ENCODE peak calls at places on chromosomes 11 and 22, in eight cellular contexts. N, O, G, V, K, S, W and P are unnamed samples.

GRCh38 chr11:56624661-56625110 is 10.0 kb upstream of the OR5M1 start:
- DNase-seq in N (no peak), O (peak), G (no peak), V (no peak), K (no peak), S (no peak), W (peak), P (peak)

GRCh38 chr11:128532016-128532570 is 55.3 kb downstream of the ETS1 start:
- DNase-seq in N (no peak), O (no peak), G (peak), V (no peak), K (peak), S (no peak), W (no peak), P (no peak)

GRCh38 chr11:118064956-118065355 is 11.9 kb upstream of the TMPRSS4 start:
- DNase-seq in N (no peak), O (no peak), G (peak), V (no peak), K (no peak), S (peak), W (no peak), P (no peak)

GRCh38 chr11:74696932-74697687 is 34.1 kb downstream of the CHRDL2 start:
- DNase-seq in N (peak), O (no peak), G (peak), V (peak), K (peak), S (peak), W (peak), P (peak)

GRCh38 chr11:122869622-122870021 is 12.9 kb upstream of the JHY start:
- DNase-seq in N (no peak), O (no peak), G (no peak), V (no peak), K (no peak), S (no peak), W (no peak), P (no peak)

GRCh38 chr11:5004429-5005274 is 10.0 kb downstream of the OR51L1 start:
- DNase-seq in N (peak), O (peak), G (no peak), V (peak), K (peak), S (no peak), W (peak), P (peak)

GRCh38 chr11:70456921-70457532 is 58.7 kb downstream of the CTTN start:
- DNase-seq in N (no peak), O (no peak), G (no peak), V (no peak), K (no peak), S (no peak), W (no peak), P (peak)

GRCh38 chr22:30552719-30553118 is 6.2 kb upstream of the SEC14L6 start:
- DNase-seq in N (no peak), O (no peak), G (no peak), V (no peak), K (no peak), S (no peak), W (no peak), P (no peak)

GRCh38 chr11:101091781-101092180 is 37.8 kb downstream of the PGR start:
- DNase-seq in N (no peak), O (no peak), G (no peak), V (no peak), K (no peak), S (no peak), W (no peak), P (no peak)

GRCh38 chr11:818396-819128 is at the start of gene PNPLA2:
- DNase-seq in N (no peak), O (peak), G (no peak), V (no peak), K (peak), S (no peak), W (no peak), P (peak)

GRCh38 chr22:22951035-22951434 is 63.4 kb downstream of the IGLL5 start:
- DNase-seq in N (no peak), O (no peak), G (no peak), V (no peak), K (no peak), S (no peak), W (no peak), P (no peak)

GRCh38 chr11:66332371-66333219 is 3.6 kb downstream of the RIN1 start:
- DNase-seq in N (no peak), O (no peak), G (peak), V (no peak), K (peak), S (peak), W (no peak), P (no peak)

GRCh38 chr11:75627879-75628668 is 40.8 kb downstream of the MAP6 start:
- DNase-seq in N (no peak), O (no peak), G (no peak), V (no peak), K (no peak), S (no peak), W (no peak), P (peak)

GRCh38 chr11:84103096-84103495 is 816.9 kb upstream of the CCDC90B start:
- DNase-seq in N (no peak), O (no peak), G (no peak), V (no peak), K (no peak), S (no peak), W (no peak), P (no peak)

GRCh38 chr11:60831143-60831500 is 10.8 kb upstream of the CCDC86 start:
- DNase-seq in N (no peak), O (peak), G (peak), V (peak), K (peak), S (peak), W (peak), P (peak)

GRCh38 chr11:46210133-46210636 is 67.3 kb upstream of the CREB3L1 start:
- DNase-seq in N (no peak), O (peak), G (no peak), V (peak), K (no peak), S (no peak), W (peak), P (peak)

GRCh38 chr11:47715082-47715669 is at the start of gene AGBL2:
- DNase-seq in N (no peak), O (peak), G (peak), V (peak), K (peak), S (peak), W (peak), P (peak)

GRCh38 chr11:101914737-101915426 is at the start of gene CEP126:
- DNase-seq in N (peak), O (peak), G (peak), V (peak), K (peak), S (peak), W (peak), P (peak)

GRCh38 chr22:20756846-20757245 is 17.1 kb upstream of the SERPIND1 start:
- DNase-seq in N (no peak), O (no peak), G (no peak), V (no peak), K (no peak), S (no peak), W (no peak), P (no peak)

GRCh38 chr11:120547871-120548681 is 36.5 kb downstream of the GRIK4 start:
- DNase-seq in N (peak), O (peak), G (peak), V (peak), K (peak), S (peak), W (peak), P (peak)

GRCh38 chr11:103700605-103701004 is 335.8 kb upstream of the DDI1 start:
- DNase-seq in N (peak), O (no peak), G (no peak), V (peak), K (no peak), S (no peak), W (no peak), P (peak)

GRCh38 chr22:46857142-46857825 is 94.8 kb downstream of the TBC1D22A start:
- DNase-seq in N (no peak), O (no peak), G (no peak), V (no peak), K (no peak), S (no peak), W (no peak), P (no peak)

GRCh38 chr11:114077482-114078305 is 18.2 kb downstream of the ZBTB16 start:
- DNase-seq in N (no peak), O (no peak), G (no peak), V (no peak), K (no peak), S (peak), W (no peak), P (no peak)

GRCh38 chr11:46373787-46374740 is 7.4 kb upstream of the MDK start:
- DNase-seq in N (no peak), O (no peak), G (no peak), V (no peak), K (peak), S (no peak), W (no peak), P (no peak)

GRCh38 chr11:59221438-59221837 is 8.7 kb upstream of the MPEG1 start:
- DNase-seq in N (no peak), O (no peak), G (no peak), V (peak), K (no peak), S (no peak), W (no peak), P (peak)

GRCh38 chr11:107827041-107827440 is 31.5 kb downstream of the SLC35F2 start:
- DNase-seq in N (no peak), O (no peak), G (no peak), V (no peak), K (no peak), S (no peak), W (no peak), P (no peak)

GRCh38 chr11:121652982-121653381 is 200.2 kb upstream of the SORL1-AS1 start:
- DNase-seq in N (no peak), O (no peak), G (no peak), V (no peak), K (no peak), S (no peak), W (no peak), P (peak)

GRCh38 chr11:47550288-47551052 is 2.5 kb downstream of the CELF1 start:
- DNase-seq in N (no peak), O (no peak), G (no peak), V (no peak), K (no peak), S (no peak), W (no peak), P (no peak)

GRCh38 chr11:3046190-3046589 is 11.0 kb downstream of the CARS1 start:
- DNase-seq in N (no peak), O (no peak), G (no peak), V (no peak), K (no peak), S (no peak), W (no peak), P (peak)

GRCh38 chr11:64148917-64149617 is 16.8 kb downstream of the MACROD1 start:
- DNase-seq in N (no peak), O (no peak), G (no peak), V (no peak), K (no peak), S (no peak), W (no peak), P (no peak)
- TF ChIP-seq CTCF in N (no peak), O (peak), G (peak), V (no peak), K (no peak), S (no peak), W (peak), P (no peak)

GRCh38 chr22:36998620-36999351 is 20.5 kb downstream of the TST start:
- DNase-seq in N (no peak), O (no peak), G (no peak), V (no peak), K (no peak), S (no peak), W (no peak), P (peak)
- TF ChIP-seq CTCF in N (no peak), O (no peak), G (no peak), V (no peak), K (no peak), S (no peak), W (no peak), P (no peak)

GRCh38 chr11:89235121-89235520 is 57.4 kb downstream of the TYR start:
- DNase-seq in N (no peak), O (no peak), G (no peak), V (no peak), K (no peak), S (no peak), W (no peak), P (no peak)

GRCh38 chr11:89235976-89236375 is 58.3 kb downstream of the TYR start:
- DNase-seq in N (no peak), O (no peak), G (no peak), V (no peak), K (no peak), S (no peak), W (no peak), P (no peak)
- TF ChIP-seq CTCF in N (no peak), O (no peak), G (no peak), V (no peak), K (no peak), S (no peak), W (no peak), P (no peak)

GRCh38 chr11:34565417-34566208 is 52.0 kb upstream of the ELF5 start:
- DNase-seq in N (no peak), O (no peak), G (no peak), V (no peak), K (no peak), S (no peak), W (peak), P (peak)
- TF ChIP-seq CTCF in N (peak), O (peak), G (no peak), V (peak), K (no peak), S (no peak), W (peak), P (peak)

GRCh38 chr11:33735166-33735425 is 1.1 kb downstream of the CD59 start:
- DNase-seq in N (no peak), O (no peak), G (no peak), V (no peak), K (no peak), S (no peak), W (no peak), P (no peak)

GRCh38 chr11:33736148-33736809 is at the start of gene CD59:
- DNase-seq in N (peak), O (peak), G (peak), V (peak), K (peak), S (peak), W (peak), P (peak)

GRCh38 chr11:33734441-33735165 is 1.6 kb downstream of the CD59 start:
- DNase-seq in N (no peak), O (peak), G (no peak), V (no peak), K (no peak), S (no peak), W (no peak), P (peak)

GRCh38 chr11:33733978-33734377 is 2.2 kb downstream of the CD59 start:
- DNase-seq in N (no peak), O (no peak), G (no peak), V (no peak), K (no peak), S (no peak), W (no peak), P (peak)

DNA sequence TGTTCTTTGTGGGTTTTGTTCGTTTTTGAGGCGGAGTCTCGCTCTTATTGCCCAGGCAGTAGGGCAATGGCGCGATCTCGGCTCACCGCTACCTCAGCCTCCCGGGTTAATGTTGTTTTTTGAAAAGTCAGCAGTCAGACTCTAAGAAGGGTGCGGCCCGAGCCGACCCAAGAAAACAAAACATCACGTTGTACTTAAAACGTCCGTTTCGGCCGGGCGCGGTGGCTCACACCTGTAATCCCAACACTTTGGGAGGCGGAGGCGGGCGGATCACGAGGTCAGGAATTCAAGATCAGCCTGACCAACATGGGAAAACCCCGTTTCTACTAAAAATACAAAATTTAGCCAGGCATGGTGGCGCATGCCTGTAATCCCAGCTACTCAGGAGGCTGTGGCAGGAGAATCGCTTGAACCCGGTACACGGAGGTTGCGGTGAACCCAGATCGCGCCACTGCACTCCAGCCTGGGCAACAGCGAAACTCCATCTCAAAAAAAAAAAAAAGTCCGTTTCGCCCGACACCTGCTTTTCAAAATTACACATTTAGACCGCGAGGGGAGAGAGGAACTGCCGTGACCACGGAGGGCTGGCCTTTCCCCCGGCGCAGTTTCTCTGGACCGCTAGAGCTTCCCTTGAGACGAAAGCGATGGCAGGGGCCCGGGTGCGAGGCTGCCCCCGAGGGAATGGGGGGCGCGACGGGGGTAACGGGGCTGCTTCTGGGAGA is 636 bp downstream of the CD59 start:
- DNase-seq in N (no peak), O (no peak), G (peak), V (no peak), K (no peak), S (peak), W (no peak), P (no peak)
- TF ChIP-seq CTCF in N (no peak), O (no peak), G (no peak), V (peak), K (no peak), S (no peak), W (no peak), P (no peak)

GRCh38 chr22:33788927-33789326 is 131.3 kb downstream of the LARGE1 start:
- DNase-seq in N (no peak), O (no peak), G (no peak), V (no peak), K (no peak), S (no peak), W (no peak), P (no peak)
- TF ChIP-seq CTCF in N (no peak), O (no peak), G (no peak), V (no peak), K (no peak), S (no peak), W (no peak), P (no peak)